ENCODE peak calls at places on chromosomes 1 and 21, in seven cellular contexts. One of them, this sample, is unnamed.
A peak's percentile ranks its signal among the peaks of the same experiment; 100 is the strongest.

GRCh38 chr21:16287060-16287459 is 557.3 kb downstream of the USP25 start:
- DNase-seq in pancreas: no peak
- DNase-seq in psoas muscle: no peak
- DNase-seq in testis: no peak
- DNase-seq in cardiac muscle cell: no peak
- DNase-seq in mammary epithelial cell: no peak
- DNase-seq in transverse colon: no peak
- DNase-seq in this sample: no peak

GRCh38 chr1:26536521-26536920 is 7.0 kb downstream of the RPS6KA1 start:
- DNase-seq in pancreas: no peak
- DNase-seq in psoas muscle: no peak
- DNase-seq in testis: no peak
- DNase-seq in cardiac muscle cell: no peak
- DNase-seq in mammary epithelial cell: no peak
- DNase-seq in transverse colon: no peak
- DNase-seq in this sample: no peak

GRCh38 chr1:70220015-70220414 is 1.2 kb upstream of the SRSF11 start:
- DNase-seq in pancreas: no peak
- DNase-seq in psoas muscle: no peak
- DNase-seq in testis: no peak
- DNase-seq in cardiac muscle cell: no peak
- DNase-seq in mammary epithelial cell: no peak
- DNase-seq in transverse colon: no peak
- DNase-seq in this sample: no peak

GRCh38 chr1:214902636-214903320 is 179.8 kb upstream of the KCNK2 start:
- DNase-seq in pancreas: no peak
- DNase-seq in psoas muscle: no peak
- DNase-seq in testis: no peak
- DNase-seq in cardiac muscle cell: no peak
- DNase-seq in mammary epithelial cell: peak; percentile 81
- DNase-seq in transverse colon: no peak
- DNase-seq in this sample: no peak

GRCh38 chr1:183739640-183740385 is 65.1 kb upstream of the RGL1 start:
- DNase-seq in pancreas: no peak
- DNase-seq in psoas muscle: no peak
- DNase-seq in testis: no peak
- DNase-seq in cardiac muscle cell: no peak
- DNase-seq in mammary epithelial cell: no peak
- DNase-seq in transverse colon: no peak
- DNase-seq in this sample: no peak

GRCh38 chr1:192224386-192224785 is 66.1 kb downstream of the RGS18 start:
- DNase-seq in pancreas: no peak
- DNase-seq in psoas muscle: no peak
- DNase-seq in testis: no peak
- DNase-seq in cardiac muscle cell: peak; percentile 6
- DNase-seq in mammary epithelial cell: no peak
- DNase-seq in transverse colon: no peak
- DNase-seq in this sample: no peak

GRCh38 chr1:151992345-151993083 is 1.1 kb downstream of the S100A10 start:
- DNase-seq in pancreas: peak; percentile 85
- DNase-seq in psoas muscle: peak; percentile 88
- DNase-seq in testis: peak; percentile 90
- DNase-seq in cardiac muscle cell: no peak
- DNase-seq in mammary epithelial cell: peak; percentile 99
- DNase-seq in transverse colon: peak; percentile 89
- DNase-seq in this sample: peak; percentile 95

GRCh38 chr1:108117908-108118902 is 81.9 kb downstream of the SLC25A24 start:
- DNase-seq in pancreas: no peak
- DNase-seq in psoas muscle: no peak
- DNase-seq in testis: no peak
- DNase-seq in cardiac muscle cell: no peak
- DNase-seq in mammary epithelial cell: no peak
- DNase-seq in transverse colon: no peak
- DNase-seq in this sample: peak; percentile 75

GRCh38 chr1:150572918-150573647 is 6.3 kb downstream of the MCL1 start:
- DNase-seq in pancreas: no peak
- DNase-seq in psoas muscle: no peak
- DNase-seq in testis: no peak
- DNase-seq in cardiac muscle cell: no peak
- DNase-seq in mammary epithelial cell: no peak
- DNase-seq in transverse colon: no peak
- DNase-seq in this sample: no peak

GRCh38 chr1:63821650-63822049 is 47.8 kb downstream of the ROR1 start:
- DNase-seq in pancreas: no peak
- DNase-seq in psoas muscle: no peak
- DNase-seq in testis: no peak
- DNase-seq in cardiac muscle cell: no peak
- DNase-seq in mammary epithelial cell: peak; percentile 53
- DNase-seq in transverse colon: no peak
- DNase-seq in this sample: no peak

GRCh38 chr1:14742181-14742980 is 143.9 kb downstream of the KAZN start:
- DNase-seq in pancreas: no peak
- DNase-seq in psoas muscle: no peak
- DNase-seq in testis: no peak
- DNase-seq in cardiac muscle cell: no peak
- DNase-seq in mammary epithelial cell: peak; percentile 99
- DNase-seq in transverse colon: no peak
- DNase-seq in this sample: peak; percentile 59

GRCh38 chr1:64110924-64111777 is 92.3 kb upstream of the UBE2U start:
- DNase-seq in pancreas: no peak
- DNase-seq in psoas muscle: no peak
- DNase-seq in testis: no peak
- DNase-seq in cardiac muscle cell: no peak
- DNase-seq in mammary epithelial cell: peak; percentile 50
- DNase-seq in transverse colon: no peak
- DNase-seq in this sample: no peak

GRCh38 chr1:226403522-226404034 is 4.3 kb downstream of the PARP1 start:
- DNase-seq in pancreas: no peak
- DNase-seq in psoas muscle: no peak
- DNase-seq in testis: no peak
- DNase-seq in cardiac muscle cell: no peak
- DNase-seq in mammary epithelial cell: peak; percentile 6
- DNase-seq in transverse colon: no peak
- DNase-seq in this sample: no peak

GRCh38 chr1:151286619-151287340 is 4.7 kb downstream of the ZNF687 start:
- DNase-seq in pancreas: no peak
- DNase-seq in psoas muscle: no peak
- DNase-seq in testis: no peak
- DNase-seq in cardiac muscle cell: no peak
- DNase-seq in mammary epithelial cell: no peak
- DNase-seq in transverse colon: no peak
- DNase-seq in this sample: no peak

GRCh38 chr1:46002751-46003150 is 129.7 kb downstream of the PIK3R3 start:
- DNase-seq in pancreas: no peak
- DNase-seq in psoas muscle: no peak
- DNase-seq in testis: no peak
- DNase-seq in cardiac muscle cell: no peak
- DNase-seq in mammary epithelial cell: no peak
- DNase-seq in transverse colon: no peak
- DNase-seq in this sample: peak; percentile 4

DNA sequence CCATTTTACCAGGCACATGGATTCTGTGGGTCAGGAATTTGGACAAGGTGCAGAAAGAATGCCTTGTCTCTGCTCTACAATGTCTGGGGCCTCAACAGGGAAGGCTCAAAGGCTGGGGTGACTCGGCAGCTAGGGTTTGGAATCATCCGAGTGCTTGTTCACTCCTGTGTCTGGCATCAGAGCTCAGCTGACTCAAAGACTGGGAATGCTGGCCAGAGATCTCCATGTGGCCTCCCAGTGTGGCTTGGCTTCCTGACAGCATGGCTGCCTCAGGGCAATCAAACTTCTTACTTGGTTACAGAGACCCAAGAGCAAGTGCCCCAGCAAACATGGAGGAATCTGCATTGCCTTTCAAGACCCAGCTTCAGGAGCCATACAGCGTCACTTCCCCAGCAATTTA is 110.5 kb downstream of the TOMM20 start:
- DNase-seq in pancreas: no peak
- DNase-seq in psoas muscle: no peak
- DNase-seq in testis: no peak
- DNase-seq in cardiac muscle cell: no peak
- DNase-seq in mammary epithelial cell: peak; percentile 99
- DNase-seq in transverse colon: no peak
- DNase-seq in this sample: no peak
- H3K27ac ChIP-seq in pancreas: no peak overlapping the region
- H3K27ac ChIP-seq in psoas muscle: peak overlapping the region; percentile 14
- H3K27ac ChIP-seq in testis: no peak overlapping the region
- H3K27ac ChIP-seq in cardiac muscle cell: no peak overlapping the region
- H3K27ac ChIP-seq in mammary epithelial cell: peak overlapping the region; percentile 92
- H3K27ac ChIP-seq in transverse colon: no peak overlapping the region
- H3K27ac ChIP-seq in this sample: no peak overlapping the region

DNA sequence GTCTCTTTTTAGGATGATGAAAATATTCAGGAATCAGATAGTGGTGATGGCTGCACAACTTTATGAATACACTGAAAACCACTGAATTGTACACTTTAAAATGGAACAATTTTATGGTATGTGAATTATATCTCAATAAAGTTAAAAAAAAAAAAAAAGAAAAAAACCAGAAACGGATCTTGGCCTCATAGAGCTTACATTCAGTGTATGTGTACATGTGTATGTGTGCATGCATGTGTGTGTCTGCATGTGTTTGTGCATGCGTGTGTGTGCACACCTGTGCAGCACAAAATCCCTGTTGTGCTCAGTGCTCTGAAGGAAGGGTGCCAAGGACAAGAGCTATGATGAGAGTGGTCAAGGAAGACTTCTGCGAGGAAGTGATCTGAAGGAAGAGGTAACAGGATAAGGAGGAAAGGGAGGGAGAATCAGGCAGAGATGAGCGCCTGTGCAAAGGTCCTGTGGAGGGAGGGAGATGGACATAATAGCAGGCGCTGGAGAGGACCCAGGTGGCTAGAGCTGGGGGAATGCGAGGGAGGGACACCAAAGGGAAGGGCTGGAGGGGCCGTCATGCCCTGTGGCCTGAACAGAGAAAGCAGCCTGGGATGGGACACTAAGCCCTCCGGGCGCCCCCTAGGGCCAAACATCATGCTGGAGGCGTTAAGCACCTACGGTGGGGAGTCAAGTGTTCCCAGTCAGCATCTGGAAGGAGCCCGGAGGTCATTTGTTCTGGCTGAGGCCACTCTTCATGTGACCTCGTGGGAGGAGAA is 25.2 kb downstream of the NKAIN1 start:
- DNase-seq in pancreas: no peak
- DNase-seq in psoas muscle: no peak
- DNase-seq in testis: no peak
- DNase-seq in cardiac muscle cell: peak; percentile 32
- DNase-seq in mammary epithelial cell: no peak
- DNase-seq in transverse colon: no peak
- DNase-seq in this sample: no peak
- TF ChIP-seq CTCF in pancreas: no peak
- TF ChIP-seq CTCF in psoas muscle: no peak
- TF ChIP-seq CTCF in testis: no peak
- TF ChIP-seq CTCF in cardiac muscle cell: no peak
- TF ChIP-seq CTCF in mammary epithelial cell: no peak
- TF ChIP-seq CTCF in transverse colon: no peak
- TF ChIP-seq CTCF in this sample: no peak

GRCh38 chr21:37405629-37406028 is 39.1 kb downstream of the DYRK1A start:
- DNase-seq in pancreas: no peak
- DNase-seq in psoas muscle: no peak
- DNase-seq in testis: no peak
- DNase-seq in cardiac muscle cell: no peak
- DNase-seq in mammary epithelial cell: no peak
- DNase-seq in transverse colon: no peak
- DNase-seq in this sample: no peak

GRCh38 chr21:37412603-37413360 is 46.2 kb downstream of the DYRK1A start:
- DNase-seq in pancreas: no peak
- DNase-seq in psoas muscle: no peak
- DNase-seq in testis: no peak
- DNase-seq in cardiac muscle cell: no peak
- DNase-seq in mammary epithelial cell: no peak
- DNase-seq in transverse colon: no peak
- DNase-seq in this sample: no peak

GRCh38 chr21:37410639-37411038 is 44.1 kb downstream of the DYRK1A start:
- DNase-seq in pancreas: no peak
- DNase-seq in psoas muscle: no peak
- DNase-seq in testis: no peak
- DNase-seq in cardiac muscle cell: no peak
- DNase-seq in mammary epithelial cell: no peak
- DNase-seq in transverse colon: no peak
- DNase-seq in this sample: no peak

GRCh38 chr21:37407719-37408455 is 41.3 kb downstream of the DYRK1A start:
- DNase-seq in pancreas: no peak
- DNase-seq in psoas muscle: no peak
- DNase-seq in testis: no peak
- DNase-seq in cardiac muscle cell: no peak
- DNase-seq in mammary epithelial cell: peak; percentile 7
- DNase-seq in transverse colon: no peak
- DNase-seq in this sample: no peak

GRCh38 chr21:37408464-37409193 is 42.1 kb downstream of the DYRK1A start:
- DNase-seq in pancreas: no peak
- DNase-seq in psoas muscle: no peak
- DNase-seq in testis: no peak
- DNase-seq in cardiac muscle cell: no peak
- DNase-seq in mammary epithelial cell: no peak
- DNase-seq in transverse colon: no peak
- DNase-seq in this sample: no peak
- H3K4me1 ChIP-seq in pancreas: peaks cover 24% of the 10 kb centered on the region
- H3K4me1 ChIP-seq in psoas muscle: peaks cover 99% of the 10 kb centered on the region
- H3K4me1 ChIP-seq in testis: peaks cover 5% of the 10 kb centered on the region
- H3K4me1 ChIP-seq in cardiac muscle cell: peaks cover 42% of the 10 kb centered on the region
- H3K4me1 ChIP-seq in mammary epithelial cell: no peaks in the 10 kb centered on the region
- H3K4me1 ChIP-seq in transverse colon: peaks cover 83% of the 10 kb centered on the region
- H3K4me1 ChIP-seq in this sample: no peaks in the 10 kb centered on the region

DNA sequence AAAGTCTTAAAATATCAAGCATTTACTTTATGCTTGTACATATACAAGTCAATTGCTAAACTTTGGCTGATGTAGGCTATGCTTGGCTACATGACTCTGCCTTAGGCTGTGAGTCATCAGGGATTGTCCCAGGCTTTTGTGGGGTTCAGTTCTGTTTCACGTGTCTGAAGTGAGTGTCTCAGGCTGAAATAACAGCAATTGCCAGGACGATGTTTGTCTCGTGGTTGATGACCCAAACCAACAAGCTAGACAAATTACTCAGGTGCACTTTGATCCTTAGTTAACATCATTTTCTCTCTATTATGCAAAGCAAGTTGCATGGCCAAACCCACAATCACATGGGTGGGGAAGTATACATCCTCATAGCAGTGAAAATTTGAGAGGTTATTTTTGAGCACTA is 410.1 kb downstream of the BRINP3 start:
- DNase-seq in pancreas: no peak
- DNase-seq in psoas muscle: no peak
- DNase-seq in testis: no peak
- DNase-seq in cardiac muscle cell: no peak
- DNase-seq in mammary epithelial cell: peak; percentile 60
- DNase-seq in transverse colon: no peak
- DNase-seq in this sample: no peak
- H3K27ac ChIP-seq in pancreas: no peak overlapping the region
- H3K27ac ChIP-seq in psoas muscle: no peak overlapping the region
- H3K27ac ChIP-seq in testis: no peak overlapping the region
- H3K27ac ChIP-seq in cardiac muscle cell: no peak overlapping the region
- H3K27ac ChIP-seq in mammary epithelial cell: no peak overlapping the region
- H3K27ac ChIP-seq in transverse colon: no peak overlapping the region
- H3K27ac ChIP-seq in this sample: no peak overlapping the region

This sample was measured in right atrium auricular region.